ENCODE peak calls at places on chromosome 17, in four cellular contexts. One of them, this sample, is unnamed.

GRCh38 chr17:77901476-77901875 is 57.0 kb upstream of the TNRC6C start:
- DNase-seq in H1: no peak
- DNase-seq in HepG2: no peak
- DNase-seq in GM12878: no peak
- DNase-seq in this sample: no peak

GRCh38 chr17:46842835-46843234 is 8.5 kb upstream of the WNT9B start:
- DNase-seq in H1: no peak
- DNase-seq in HepG2: no peak
- DNase-seq in GM12878: no peak
- DNase-seq in this sample: no peak

GRCh38 chr17:62032480-62032879 is 32.6 kb downstream of the MED13 start:
- DNase-seq in H1: no peak
- DNase-seq in HepG2: no peak
- DNase-seq in GM12878: no peak
- DNase-seq in this sample: no peak

GRCh38 chr17:69179227-69179952 is 37.7 kb upstream of the ABCA6 start:
- DNase-seq in H1: no peak
- DNase-seq in HepG2: no peak
- DNase-seq in GM12878: no peak
- DNase-seq in this sample: no peak

GRCh38 chr17:78653382-78653781 is 76.2 kb upstream of the DNAH17 start:
- DNase-seq in H1: no peak
- DNase-seq in HepG2: no peak
- DNase-seq in GM12878: no peak
- DNase-seq in this sample: peak

GRCh38 chr17:56819030-56819429 is 14.7 kb downstream of the C17orf67 start:
- DNase-seq in H1: no peak
- DNase-seq in HepG2: no peak
- DNase-seq in GM12878: no peak
- DNase-seq in this sample: no peak

GRCh38 chr17:79231766-79232287 is 157.2 kb downstream of the ENGASE start:
- DNase-seq in H1: no peak
- DNase-seq in HepG2: no peak
- DNase-seq in GM12878: no peak
- DNase-seq in this sample: no peak

GRCh38 chr17:41340934-41341861 is 9.4 kb downstream of the KRT33A start:
- DNase-seq in H1: no peak
- DNase-seq in HepG2: no peak
- DNase-seq in GM12878: peak
- DNase-seq in this sample: no peak

GRCh38 chr17:79928502-79929256 is 89.4 kb upstream of the CBX4 start:
- DNase-seq in H1: no peak
- DNase-seq in HepG2: no peak
- DNase-seq in GM12878: no peak
- DNase-seq in this sample: no peak

GRCh38 chr17:67503184-67503583 is 126.1 kb downstream of the PITPNC1 start:
- DNase-seq in H1: no peak
- DNase-seq in HepG2: no peak
- DNase-seq in GM12878: no peak
- DNase-seq in this sample: no peak

GRCh38 chr17:19554393-19554792 is 20.7 kb downstream of the SLC47A1 start:
- DNase-seq in H1: no peak
- DNase-seq in HepG2: peak
- DNase-seq in GM12878: no peak
- DNase-seq in this sample: no peak

GRCh38 chr17:56262854-56263253 is 109.6 kb downstream of the ANKFN1 start:
- DNase-seq in H1: no peak
- DNase-seq in HepG2: no peak
- DNase-seq in GM12878: no peak
- DNase-seq in this sample: no peak

GRCh38 chr17:39212200-39212810 is 12.2 kb downstream of the RPL19 start:
- DNase-seq in H1: no peak
- DNase-seq in HepG2: no peak
- DNase-seq in GM12878: no peak
- DNase-seq in this sample: no peak

GRCh38 chr17:50151937-50152547 is 1.6 kb upstream of the PPP1R9B start:
- DNase-seq in H1: peak
- DNase-seq in HepG2: peak
- DNase-seq in GM12878: no peak
- DNase-seq in this sample: peak

GRCh38 chr17:80803451-80804428 is 187.9 kb upstream of the CHMP6 start:
- DNase-seq in H1: no peak
- DNase-seq in HepG2: no peak
- DNase-seq in GM12878: no peak
- DNase-seq in this sample: no peak

GRCh38 chr17:49565948-49566491 is 9.7 kb upstream of the NXPH3 start:
- DNase-seq in H1: no peak
- DNase-seq in HepG2: no peak
- DNase-seq in GM12878: no peak
- DNase-seq in this sample: no peak

GRCh38 chr17:34503804-34504203 is 75.6 kb upstream of the TMEM132E start:
- DNase-seq in H1: no peak
- DNase-seq in HepG2: no peak
- DNase-seq in GM12878: no peak
- DNase-seq in this sample: no peak

GRCh38 chr17:73820686-73821448 is 176.6 kb upstream of the SDK2 start:
- DNase-seq in H1: peak
- DNase-seq in HepG2: no peak
- DNase-seq in GM12878: no peak
- DNase-seq in this sample: peak
- TF ChIP-seq TCF12 in H1: peak
- TF ChIP-seq TCF12 in HepG2: no peak
- TF ChIP-seq TCF12 in GM12878: no peak
- TF ChIP-seq TCF12 in this sample: peak

GRCh38 chr17:42673266-42673884 is 3.4 kb downstream of the PLEKHH3 start:
- DNase-seq in H1: no peak
- DNase-seq in HepG2: no peak
- DNase-seq in GM12878: no peak
- DNase-seq in this sample: no peak
- H3K4me3 ChIP-seq in H1: peak
- H3K4me3 ChIP-seq in HepG2: no peak
- H3K4me3 ChIP-seq in GM12878: peak
- H3K4me3 ChIP-seq in this sample: no peak

DNA sequence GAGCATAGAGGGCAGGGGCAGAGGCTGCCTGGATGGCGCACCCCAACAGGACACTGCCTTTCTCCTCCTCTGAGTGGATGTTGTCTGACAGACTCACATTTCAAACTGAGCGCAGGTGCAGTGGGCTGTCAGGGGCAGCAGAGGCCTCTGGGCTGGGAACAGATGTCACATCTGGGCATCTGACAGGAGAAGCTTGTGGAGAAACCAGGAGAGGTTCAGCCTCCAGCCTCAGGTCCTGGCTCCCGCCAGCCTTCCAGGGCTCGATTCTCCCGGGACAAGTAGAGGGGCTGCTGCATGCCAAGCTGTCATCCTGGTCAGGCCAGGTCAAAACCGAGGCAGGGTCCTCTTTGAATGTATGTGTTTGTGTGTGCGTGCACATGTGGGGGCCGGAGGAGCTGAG is 67.7 kb upstream of the SDK2 start:
- DNase-seq in H1: no peak
- DNase-seq in HepG2: no peak
- DNase-seq in GM12878: no peak
- DNase-seq in this sample: no peak
- TF ChIP-seq TCF12 in H1: no peak
- TF ChIP-seq TCF12 in HepG2: no peak
- TF ChIP-seq TCF12 in GM12878: no peak
- TF ChIP-seq TCF12 in this sample: no peak

GRCh38 chr17:7407033-7407432 is 612 bp upstream of the NLGN2 start:
- DNase-seq in H1: no peak
- DNase-seq in HepG2: no peak
- DNase-seq in GM12878: no peak
- DNase-seq in this sample: no peak

GRCh38 chr17:7408863-7409262 is 1.2 kb downstream of the NLGN2 start:
- DNase-seq in H1: no peak
- DNase-seq in HepG2: no peak
- DNase-seq in GM12878: no peak
- DNase-seq in this sample: no peak

GRCh38 chr17:7405882-7406825 is 1.5 kb upstream of the NLGN2 start:
- DNase-seq in H1: no peak
- DNase-seq in HepG2: no peak
- DNase-seq in GM12878: no peak
- DNase-seq in this sample: no peak

GRCh38 chr17:7408341-7408740 is 696 bp downstream of the NLGN2 start:
- DNase-seq in H1: no peak
- DNase-seq in HepG2: no peak
- DNase-seq in GM12878: no peak
- DNase-seq in this sample: no peak

DNA sequence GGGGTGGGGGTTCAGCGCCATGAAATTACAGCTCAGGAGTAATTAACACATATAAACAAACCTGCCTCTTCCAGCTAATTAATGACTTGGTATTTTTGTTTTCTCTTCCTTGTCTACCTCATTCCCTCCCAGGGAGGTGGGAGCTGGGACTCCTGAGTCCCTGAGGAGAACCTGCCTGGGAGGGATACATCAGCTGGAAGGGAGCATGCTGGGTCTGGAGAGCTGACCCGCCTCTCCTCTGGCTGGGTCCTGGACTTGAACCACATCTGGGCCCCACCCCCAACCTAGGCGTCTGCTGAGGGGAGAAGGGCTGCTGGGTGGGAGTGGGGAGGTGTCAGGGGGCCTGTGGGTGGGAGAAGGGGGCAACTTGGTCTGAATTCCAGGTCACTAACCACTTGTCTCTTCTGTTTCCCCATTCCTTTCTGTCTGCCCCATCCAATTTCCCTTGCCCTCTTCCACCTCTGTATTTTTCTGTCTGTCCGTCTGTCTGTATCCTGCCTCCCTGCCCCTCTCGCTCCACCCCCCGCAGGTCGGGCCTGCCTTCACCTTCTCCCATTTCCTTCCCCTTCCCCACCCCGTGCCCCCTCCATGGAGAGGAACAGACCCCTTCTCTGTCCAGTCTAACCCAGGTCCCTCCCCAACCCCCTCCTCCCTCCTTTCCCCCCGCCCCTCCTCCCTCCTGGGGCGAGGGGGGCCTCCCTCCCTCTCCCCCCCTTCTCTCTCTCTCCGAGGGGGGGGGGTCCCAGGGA is at the start of gene NLGN2:
- DNase-seq in H1: no peak
- DNase-seq in HepG2: no peak
- DNase-seq in GM12878: no peak
- DNase-seq in this sample: no peak
- H3K4me3 ChIP-seq in H1: peak
- H3K4me3 ChIP-seq in HepG2: no peak
- H3K4me3 ChIP-seq in GM12878: no peak
- H3K4me3 ChIP-seq in this sample: no peak

DNA sequence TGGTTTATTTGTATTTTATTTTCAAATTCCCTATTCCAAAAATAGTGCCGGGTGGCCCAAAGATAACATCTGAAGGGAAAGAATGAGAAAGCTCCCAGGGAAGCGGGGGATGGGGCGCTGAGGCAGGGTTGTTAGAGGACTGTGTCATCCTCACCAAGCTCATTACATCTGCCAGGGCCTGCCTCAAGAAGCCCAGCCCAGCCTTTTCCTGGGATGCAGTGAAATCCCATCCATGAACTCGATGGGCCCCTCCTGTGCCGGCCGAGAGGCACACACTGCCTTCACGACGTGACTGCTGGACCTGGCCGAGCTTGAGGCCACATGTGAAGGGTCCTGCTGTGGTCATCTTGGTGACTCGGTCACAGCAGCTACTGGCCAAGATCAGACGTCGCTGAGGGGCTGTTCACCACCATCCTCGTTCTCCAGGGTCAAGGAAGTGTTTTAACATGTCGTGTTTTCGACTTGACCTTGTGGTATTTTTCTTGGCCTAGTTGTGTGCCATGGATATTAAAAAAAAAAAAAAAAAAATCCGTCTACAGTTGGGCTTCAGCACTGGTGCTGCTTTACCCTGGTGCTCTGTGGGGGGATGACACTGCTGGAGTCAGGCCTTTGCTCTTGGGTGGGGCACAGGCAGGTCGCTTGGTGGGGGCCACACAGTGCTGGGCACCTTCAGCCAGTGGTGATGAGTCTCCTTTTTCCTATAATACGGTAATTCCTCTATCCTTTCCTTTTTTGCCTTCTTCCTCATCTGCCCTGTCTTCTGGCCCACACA is 4.9 kb downstream of the TIMM22 start:
- DNase-seq in H1: no peak
- DNase-seq in HepG2: no peak
- DNase-seq in GM12878: no peak
- DNase-seq in this sample: no peak
- TF ChIP-seq TCF12 in H1: no peak
- TF ChIP-seq TCF12 in HepG2: no peak
- TF ChIP-seq TCF12 in GM12878: no peak
- TF ChIP-seq TCF12 in this sample: peak